ENCODE peak calls at places on chromosomes 16 and 17, in seven cellular contexts. One of them, this sample, is unnamed.

GRCh38 chr16:85087899-85088569 is 24.2 kb downstream of the CIBAR2 start:
- DNase-seq in fibroblast of lung: no peak
- DNase-seq in transverse colon: no peak
- DNase-seq in GM12865: no peak
- DNase-seq in AG10803: no peak
- DNase-seq in epithelial cell of esophagus: no peak
- DNase-seq in heart right ventricle: no peak
- DNase-seq in this sample: no peak

GRCh38 chr17:73343168-73343634 is 31.4 kb upstream of the CDC42EP4 start:
- DNase-seq in fibroblast of lung: peak; percentile 86
- DNase-seq in transverse colon: peak; percentile 51
- DNase-seq in GM12865: no peak
- DNase-seq in AG10803: peak; percentile 84
- DNase-seq in epithelial cell of esophagus: peak; percentile 39
- DNase-seq in heart right ventricle: peak; percentile 66
- DNase-seq in this sample: peak; percentile 84

GRCh38 chr16:49740190-49740589 is 115.7 kb downstream of the ZNF423 start:
- DNase-seq in fibroblast of lung: no peak
- DNase-seq in transverse colon: no peak
- DNase-seq in GM12865: no peak
- DNase-seq in AG10803: no peak
- DNase-seq in epithelial cell of esophagus: no peak
- DNase-seq in heart right ventricle: no peak
- DNase-seq in this sample: no peak

GRCh38 chr16:35734728-35735402 is 2275.5 kb downstream of the TP53TG3F start:
- DNase-seq in fibroblast of lung: no peak
- DNase-seq in transverse colon: no peak
- DNase-seq in GM12865: no peak
- DNase-seq in AG10803: no peak
- DNase-seq in epithelial cell of esophagus: no peak
- DNase-seq in heart right ventricle: no peak
- DNase-seq in this sample: no peak

GRCh38 chr17:65015855-65016254 is 40.7 kb downstream of the GNA13 start:
- DNase-seq in fibroblast of lung: no peak
- DNase-seq in transverse colon: no peak
- DNase-seq in GM12865: no peak
- DNase-seq in AG10803: no peak
- DNase-seq in epithelial cell of esophagus: no peak
- DNase-seq in heart right ventricle: no peak
- DNase-seq in this sample: no peak

GRCh38 chr17:14552311-14552710 is 251.4 kb downstream of the HS3ST3B1 start:
- DNase-seq in fibroblast of lung: peak; percentile 54
- DNase-seq in transverse colon: no peak
- DNase-seq in GM12865: no peak
- DNase-seq in AG10803: peak; percentile 3
- DNase-seq in epithelial cell of esophagus: no peak
- DNase-seq in heart right ventricle: no peak
- DNase-seq in this sample: no peak

GRCh38 chr16:11639925-11640899 is 28.0 kb upstream of the SNN start:
- DNase-seq in fibroblast of lung: peak; percentile 100
- DNase-seq in transverse colon: peak; percentile 62
- DNase-seq in GM12865: no peak
- DNase-seq in AG10803: peak; percentile 99
- DNase-seq in epithelial cell of esophagus: peak; percentile 97
- DNase-seq in heart right ventricle: peak; percentile 89
- DNase-seq in this sample: no peak

GRCh38 chr16:11328172-11329079 is 16.8 kb upstream of the RMI2 start:
- DNase-seq in fibroblast of lung: peak; percentile 98
- DNase-seq in transverse colon: peak; percentile 75
- DNase-seq in GM12865: peak; percentile 98
- DNase-seq in AG10803: peak; percentile 94
- DNase-seq in epithelial cell of esophagus: peak; percentile 83
- DNase-seq in heart right ventricle: peak; percentile 81
- DNase-seq in this sample: no peak

GRCh38 chr17:9120471-9120870 is 99.2 kb downstream of the NTN1 start:
- DNase-seq in fibroblast of lung: no peak
- DNase-seq in transverse colon: no peak
- DNase-seq in GM12865: peak; percentile 8
- DNase-seq in AG10803: no peak
- DNase-seq in epithelial cell of esophagus: no peak
- DNase-seq in heart right ventricle: no peak
- DNase-seq in this sample: no peak

DNA sequence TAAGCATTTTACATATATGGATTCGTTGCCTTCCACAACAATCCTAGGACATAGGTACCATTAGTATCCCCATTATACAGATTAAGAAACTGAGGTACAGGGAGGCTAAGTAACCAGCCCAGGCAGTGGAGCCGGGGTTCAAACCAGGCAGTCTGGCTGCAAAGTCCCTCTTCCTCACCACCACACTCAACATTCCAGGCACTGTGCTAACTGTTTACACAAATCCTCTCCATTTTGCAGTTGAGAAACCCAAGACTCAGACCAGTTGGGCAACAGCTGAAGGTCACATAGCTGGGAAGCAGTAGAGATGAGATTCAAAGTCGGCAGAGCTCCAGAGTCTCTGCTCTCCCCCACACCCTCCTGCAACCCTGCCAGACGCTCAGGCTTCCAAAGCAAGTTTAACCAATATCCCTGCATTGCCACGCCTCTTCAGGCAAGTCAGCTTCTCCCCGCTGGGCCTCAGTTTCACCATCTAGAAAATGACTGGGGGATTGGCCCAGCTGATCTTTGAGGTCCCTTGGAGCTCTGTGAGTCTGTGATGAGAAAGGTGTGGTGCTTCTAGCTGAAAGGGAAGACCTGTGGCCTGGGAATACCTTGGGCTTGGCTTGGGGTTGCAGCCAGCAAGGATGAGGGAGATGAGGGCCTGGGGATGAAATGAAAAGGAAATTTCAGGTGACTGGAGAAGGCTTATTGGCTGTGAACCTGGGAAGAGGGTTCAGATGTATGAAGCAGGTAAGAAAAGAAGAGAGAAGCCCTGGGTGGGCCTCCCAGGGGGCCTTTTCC is 14.0 kb downstream of the CCR7 start:
- DNase-seq in fibroblast of lung: peak; percentile 100
- DNase-seq in transverse colon: peak; percentile 54
- DNase-seq in GM12865: no peak
- DNase-seq in AG10803: peak; percentile 100
- DNase-seq in epithelial cell of esophagus: peak; percentile 78
- DNase-seq in heart right ventricle: peak; percentile 62
- DNase-seq in this sample: peak; percentile 52
- TF ChIP-seq CTCF in fibroblast of lung: no peak
- TF ChIP-seq CTCF in transverse colon: no peak
- TF ChIP-seq CTCF in GM12865: no peak
- TF ChIP-seq CTCF in AG10803: no peak
- TF ChIP-seq CTCF in epithelial cell of esophagus: peak; percentile 3
- TF ChIP-seq CTCF in heart right ventricle: no peak
- TF ChIP-seq CTCF in this sample: no peak

GRCh38 chr17:2419526-2419925 is 18.7 kb upstream of the MNT start:
- DNase-seq in fibroblast of lung: peak; percentile 34
- DNase-seq in transverse colon: no peak
- DNase-seq in GM12865: no peak
- DNase-seq in AG10803: no peak
- DNase-seq in epithelial cell of esophagus: no peak
- DNase-seq in heart right ventricle: no peak
- DNase-seq in this sample: no peak

GRCh38 chr17:2423271-2423670 is 22.4 kb upstream of the MNT start:
- DNase-seq in fibroblast of lung: no peak
- DNase-seq in transverse colon: no peak
- DNase-seq in GM12865: no peak
- DNase-seq in AG10803: no peak
- DNase-seq in epithelial cell of esophagus: peak; percentile 97
- DNase-seq in heart right ventricle: no peak
- DNase-seq in this sample: no peak

GRCh38 chr17:2420131-2420530 is 19.3 kb upstream of the MNT start:
- DNase-seq in fibroblast of lung: no peak
- DNase-seq in transverse colon: no peak
- DNase-seq in GM12865: no peak
- DNase-seq in AG10803: no peak
- DNase-seq in epithelial cell of esophagus: no peak
- DNase-seq in heart right ventricle: no peak
- DNase-seq in this sample: no peak

GRCh38 chr17:2418572-2418971 is 17.7 kb upstream of the MNT start:
- DNase-seq in fibroblast of lung: peak; percentile 87
- DNase-seq in transverse colon: no peak
- DNase-seq in GM12865: no peak
- DNase-seq in AG10803: peak; percentile 64
- DNase-seq in epithelial cell of esophagus: no peak
- DNase-seq in heart right ventricle: no peak
- DNase-seq in this sample: no peak

DNA sequence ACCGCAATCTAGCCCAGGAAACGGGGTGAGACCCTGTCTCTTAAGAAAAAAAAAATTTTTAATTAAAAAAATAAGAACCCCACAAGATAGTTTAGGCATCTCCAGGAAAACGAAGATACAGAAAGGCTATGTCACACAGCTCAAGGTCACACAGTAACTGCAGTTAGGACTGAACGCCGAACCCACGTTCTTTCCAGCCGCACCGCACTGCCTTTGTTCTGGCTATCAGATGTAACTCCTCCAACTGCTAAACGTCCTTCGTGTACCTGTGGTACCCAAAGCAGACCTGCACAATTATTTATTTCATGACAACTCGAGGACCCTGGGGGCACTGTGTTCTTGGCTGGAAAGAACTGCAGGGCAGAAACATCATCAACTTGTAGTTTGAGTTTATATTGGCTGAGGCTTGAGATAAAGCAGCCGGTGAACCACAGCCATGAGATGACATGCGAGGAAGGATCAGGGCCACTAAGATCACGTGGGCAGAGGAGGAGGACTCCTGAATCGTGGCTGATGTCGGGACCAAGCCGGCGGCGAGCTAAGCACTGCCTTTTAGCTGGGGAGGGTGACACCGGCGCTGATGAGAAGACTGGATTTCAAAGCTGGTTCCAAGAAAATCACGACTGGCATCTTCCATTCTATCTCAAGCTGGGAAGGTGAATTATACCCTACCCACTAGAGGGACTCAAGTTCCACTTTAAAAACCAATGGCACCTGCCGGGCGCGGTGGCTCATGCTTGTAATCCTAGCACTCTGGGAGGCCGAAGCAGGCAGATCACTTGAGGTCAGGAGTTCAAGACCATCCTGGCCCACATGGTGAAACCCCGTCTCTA is 20.7 kb upstream of the MNT start:
- DNase-seq in fibroblast of lung: peak; percentile 58
- DNase-seq in transverse colon: no peak
- DNase-seq in GM12865: no peak
- DNase-seq in AG10803: no peak
- DNase-seq in epithelial cell of esophagus: peak; percentile 64
- DNase-seq in heart right ventricle: no peak
- DNase-seq in this sample: no peak
- TF ChIP-seq CTCF in fibroblast of lung: peak; percentile 15
- TF ChIP-seq CTCF in transverse colon: peak; percentile 11
- TF ChIP-seq CTCF in GM12865: no peak
- TF ChIP-seq CTCF in AG10803: peak; percentile 13
- TF ChIP-seq CTCF in epithelial cell of esophagus: peak; percentile 48
- TF ChIP-seq CTCF in heart right ventricle: no peak
- TF ChIP-seq CTCF in this sample: peak; percentile 49

GRCh38 chr17:51765558-51766145 is 392.9 kb downstream of the CA10 start:
- DNase-seq in fibroblast of lung: no peak
- DNase-seq in transverse colon: no peak
- DNase-seq in GM12865: no peak
- DNase-seq in AG10803: no peak
- DNase-seq in epithelial cell of esophagus: no peak
- DNase-seq in heart right ventricle: no peak
- DNase-seq in this sample: no peak

GRCh38 chr17:51768706-51769105 is 389.8 kb downstream of the CA10 start:
- DNase-seq in fibroblast of lung: no peak
- DNase-seq in transverse colon: no peak
- DNase-seq in GM12865: no peak
- DNase-seq in AG10803: no peak
- DNase-seq in epithelial cell of esophagus: no peak
- DNase-seq in heart right ventricle: no peak
- DNase-seq in this sample: no peak

GRCh38 chr17:51767287-51767686 is 391.2 kb downstream of the CA10 start:
- DNase-seq in fibroblast of lung: no peak
- DNase-seq in transverse colon: no peak
- DNase-seq in GM12865: no peak
- DNase-seq in AG10803: no peak
- DNase-seq in epithelial cell of esophagus: no peak
- DNase-seq in heart right ventricle: no peak
- DNase-seq in this sample: no peak

GRCh38 chr17:51761105-51761504 is 397.4 kb downstream of the CA10 start:
- DNase-seq in fibroblast of lung: no peak
- DNase-seq in transverse colon: no peak
- DNase-seq in GM12865: no peak
- DNase-seq in AG10803: no peak
- DNase-seq in epithelial cell of esophagus: no peak
- DNase-seq in heart right ventricle: no peak
- DNase-seq in this sample: no peak

GRCh38 chr17:51764387-51764971 is 394.0 kb downstream of the CA10 start:
- DNase-seq in fibroblast of lung: peak; percentile 63
- DNase-seq in transverse colon: peak; percentile 50
- DNase-seq in GM12865: peak; percentile 72
- DNase-seq in AG10803: peak; percentile 69
- DNase-seq in epithelial cell of esophagus: peak; percentile 78
- DNase-seq in heart right ventricle: peak; percentile 32
- DNase-seq in this sample: no peak
- TF ChIP-seq CTCF in fibroblast of lung: peak; percentile 76
- TF ChIP-seq CTCF in transverse colon: peak; percentile 71
- TF ChIP-seq CTCF in GM12865: peak; percentile 88
- TF ChIP-seq CTCF in AG10803: peak; percentile 91
- TF ChIP-seq CTCF in epithelial cell of esophagus: peak; percentile 97
- TF ChIP-seq CTCF in heart right ventricle: peak; percentile 45
- TF ChIP-seq CTCF in this sample: peak; percentile 90

DNA sequence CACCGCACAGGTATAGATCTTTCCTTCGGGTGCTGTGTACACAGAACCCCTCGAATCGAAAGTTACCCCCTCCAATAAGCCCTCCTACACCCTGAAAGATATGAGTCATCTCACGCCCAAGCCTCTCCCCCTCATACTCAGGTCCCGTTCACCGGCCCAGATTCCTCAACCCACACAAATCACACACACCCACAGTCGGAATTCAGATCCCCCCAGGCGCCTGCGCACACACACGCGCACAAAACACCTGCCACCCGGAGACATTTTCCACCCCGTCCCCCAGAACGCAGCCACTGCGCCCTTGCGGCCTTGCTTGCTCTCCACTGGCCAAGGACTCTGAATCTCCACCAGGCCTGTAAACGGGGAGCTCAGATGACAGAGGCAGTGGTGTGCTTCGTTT is 4.9 kb downstream of the JPH3 start:
- DNase-seq in fibroblast of lung: no peak
- DNase-seq in transverse colon: no peak
- DNase-seq in GM12865: no peak
- DNase-seq in AG10803: no peak
- DNase-seq in epithelial cell of esophagus: no peak
- DNase-seq in heart right ventricle: no peak
- DNase-seq in this sample: no peak
- TF ChIP-seq CTCF in fibroblast of lung: no peak
- TF ChIP-seq CTCF in transverse colon: no peak
- TF ChIP-seq CTCF in GM12865: no peak
- TF ChIP-seq CTCF in AG10803: no peak
- TF ChIP-seq CTCF in epithelial cell of esophagus: no peak
- TF ChIP-seq CTCF in heart right ventricle: no peak
- TF ChIP-seq CTCF in this sample: no peak

GRCh38 chr17:17171991-17172939 is 33.9 kb downstream of the PLD6 start:
- DNase-seq in fibroblast of lung: no peak
- DNase-seq in transverse colon: no peak
- DNase-seq in GM12865: no peak
- DNase-seq in AG10803: no peak
- DNase-seq in epithelial cell of esophagus: no peak
- DNase-seq in heart right ventricle: peak; percentile 73
- DNase-seq in this sample: no peak
- TF ChIP-seq CTCF in fibroblast of lung: no peak
- TF ChIP-seq CTCF in transverse colon: no peak
- TF ChIP-seq CTCF in GM12865: no peak
- TF ChIP-seq CTCF in AG10803: no peak
- TF ChIP-seq CTCF in epithelial cell of esophagus: peak; percentile 51
- TF ChIP-seq CTCF in heart right ventricle: no peak
- TF ChIP-seq CTCF in this sample: peak; percentile 46

This sample was measured in type B pancreatic cell.